ENCODE peak calls at places on chromosomes 13 and 19, in ten cellular contexts. D is AG08396; Z is activated gamma-delta T cell treated with Interleukin-2 at 50 U/mL for 16 hours; M is T follicular helper cell; G is activated naive CD8-positive, alpha-beta T cell treated with anti-CD3 and anti-CD28 coated beads, Interleukin-2, amount 50 U/mL, for 24 hours; X is GM23338; Q is left cardiac atrium; S is progenitor cell of endocrine pancreas; A is KG1; K is H1. F is an unnamed sample.

GRCh38 chr19:32233091-32233490 is 112.3 kb upstream of the ZNF507 start:
- DNase-seq in K (peak), G (no peak), X (no peak), Q (no peak), A (no peak), D (no peak), M (no peak), S (no peak), Z (no peak), F (no peak)

GRCh38 chr13:45422731-45423130 is 4.6 kb upstream of the SLC25A30 start:
- DNase-seq in Z (no peak), X (peak), G (no peak), S (no peak), Q (no peak), A (no peak), D (no peak), M (no peak), K (peak), F (no peak)

GRCh38 chr19:8468761-8469458 is 24.1 kb downstream of the HNRNPM start:
- DNase-seq in G (no peak), X (no peak), M (no peak), D (no peak), A (no peak), Z (no peak), Q (no peak), K (no peak), S (no peak), F (no peak)

GRCh38 chr19:3285647-3286176 is 61.3 kb downstream of the CELF5 start:
- DNase-seq in X (peak), Z (peak), G (peak), S (peak), A (no peak), K (peak), D (peak), Q (no peak), M (peak), F (no peak)

GRCh38 chr13:113801289-113801961 is 42.4 kb downstream of the TMEM255B start:
- DNase-seq in M (no peak), Z (no peak), X (no peak), S (no peak), K (no peak), G (no peak), A (no peak), D (no peak), Q (no peak), F (no peak)

GRCh38 chr19:23823952-23824389 is 65.3 kb upstream of the ZNF681 start:
- DNase-seq in X (peak), D (no peak), Z (no peak), Q (no peak), A (peak), S (no peak), M (peak), G (peak), K (no peak), F (no peak)

GRCh38 chr13:71252191-71252704 is 614.8 kb downstream of the DACH1 start:
- DNase-seq in G (no peak), Q (no peak), Z (no peak), A (no peak), D (no peak), X (no peak), M (no peak), S (no peak), K (no peak), F (no peak)

GRCh38 chr19:55256562-55257460 is 2.0 kb downstream of the PPP6R1 start:
- DNase-seq in S (no peak), X (no peak), M (no peak), Z (no peak), A (no peak), D (no peak), G (no peak), Q (no peak), K (no peak), F (no peak)

GRCh38 chr13:32409561-32410440 is 18.1 kb downstream of the N4BP2L1 start:
- DNase-seq in Z (no peak), X (peak), D (peak), Q (peak), M (no peak), S (no peak), A (no peak), G (no peak), K (peak), F (no peak)

GRCh38 chr19:35419046-35419445 is 29.0 kb upstream of the FFAR2 start:
- DNase-seq in X (no peak), Q (no peak), Z (no peak), A (no peak), G (no peak), S (no peak), D (no peak), K (no peak), M (no peak), F (no peak)

GRCh38 chr19:41206926-41207750 is 11.9 kb upstream of the AXL start:
- DNase-seq in S (no peak), G (no peak), M (no peak), K (no peak), Q (peak), Z (no peak), A (no peak), X (peak), D (no peak), F (no peak)

GRCh38 chr19:49515767-49516166 is 3.3 kb downstream of the FCGRT start:
- DNase-seq in A (peak), G (no peak), X (no peak), D (no peak), K (no peak), Q (peak), S (no peak), M (no peak), Z (no peak), F (no peak)

GRCh38 chr13:94706101-94706853 is 6.1 kb downstream of the SOX21 start:
- DNase-seq in Z (no peak), X (peak), A (no peak), Q (no peak), G (no peak), M (no peak), K (no peak), S (no peak), D (no peak), F (no peak)

GRCh38 chr19:1293782-1294621 is 8.3 kb downstream of the EFNA2 start:
- DNase-seq in G (no peak), A (no peak), X (no peak), M (no peak), Q (no peak), Z (no peak), S (no peak), K (no peak), D (no peak), F (no peak)

GRCh38 chr19:14189415-14189814 is 16.6 kb downstream of the ADGRL1 start:
- DNase-seq in K (no peak), M (no peak), S (no peak), D (no peak), A (no peak), Z (no peak), Q (no peak), G (no peak), X (no peak), F (no peak)

GRCh38 chr13:79780240-79780639 is 299.3 kb downstream of the NDFIP2 start:
- DNase-seq in X (no peak), A (no peak), Z (no peak), M (no peak), D (peak), Q (no peak), K (no peak), G (no peak), S (no peak), F (no peak)

GRCh38 chr19:31518626-31519025 is 169.4 kb upstream of the TSHZ3 start:
- DNase-seq in K (peak), G (no peak), Z (no peak), M (no peak), Q (no peak), S (no peak), D (no peak), X (no peak), A (no peak), F (no peak)

GRCh38 chr13:49436890-49437289 is 7.0 kb downstream of the CAB39L start:
- DNase-seq in D (peak), X (no peak), G (no peak), K (no peak), Z (no peak), A (no peak), Q (peak), S (no peak), M (no peak), F (no peak)

GRCh38 chr19:2650515-2650914 is 52.0 kb downstream of the GNG7 start:
- DNase-seq in D (no peak), G (no peak), X (no peak), M (no peak), K (no peak), Z (no peak), S (no peak), A (no peak), Q (no peak), F (no peak)